ENCODE peak calls at places on chromosomes 11 and 22, in nine cellular contexts. D is choroid plexus epithelial cell, X is left lobe of liver, Y is frontal cortex, W is Peyer's patch, N is C1 segment of cervical spinal cord, U is ELF-1, F is esophagus squamous epithelium, K is kidney glomerular epithelial cell. H is an unnamed sample.
A peak's percentile ranks its signal among the peaks of the same experiment; 100 is the strongest.

GRCh38 chr11:105937331-105937730 is 84.7 kb downstream of the MSANTD4 start:
- DNase-seq in F (no peak), X (no peak), D (peak; percentile 79), W (no peak), Y (no peak), U (no peak), K (peak; percentile 77), N (no peak), H (peak; percentile 85)

GRCh38 chr11:41431784-41432183 is 27.7 kb downstream of the LRRC4C start:
- DNase-seq in N (no peak), X (no peak), F (no peak), D (peak; percentile 12), Y (no peak), U (peak; percentile 36), W (no peak), K (no peak), H (peak; percentile 14)

GRCh38 chr22:23397008-23397617 is 183.0 kb downstream of the IGLL1 start:
- DNase-seq in W (peak; percentile 36), X (no peak), F (no peak), Y (no peak), N (no peak), K (no peak), D (no peak), U (no peak), H (no peak)

GRCh38 chr11:12862761-12863469 is 146.2 kb upstream of the RASSF10 start:
- DNase-seq in U (peak; percentile 87), F (no peak), X (peak; percentile 60), D (peak; percentile 81), Y (no peak), N (no peak), K (peak; percentile 47), W (no peak), H (peak; percentile 79)

GRCh38 chr11:69342588-69343330 is 48.8 kb downstream of the MYEOV start:
- DNase-seq in K (no peak), W (peak; percentile 22), Y (no peak), N (no peak), X (peak; percentile 31), U (no peak), F (no peak), D (no peak), H (no peak)

GRCh38 chr11:62774407-62774806 is 3.2 kb downstream of the TAF6L start:
- DNase-seq in K (no peak), U (no peak), Y (no peak), W (no peak), D (no peak), F (no peak), X (no peak), N (no peak), H (no peak)

GRCh38 chr11:120182790-120183491 is 27.9 kb upstream of the OAF start:
- DNase-seq in W (peak; percentile 75), F (no peak), Y (no peak), N (no peak), D (no peak), X (peak; percentile 85), U (peak; percentile 55), K (no peak), H (no peak)

GRCh38 chr11:45722144-45722543 is 56.7 kb upstream of the CHST1 start:
- DNase-seq in X (no peak), N (no peak), U (no peak), W (no peak), F (no peak), Y (no peak), D (no peak), K (no peak), H (no peak)

GRCh38 chr11:11587122-11587521 is 34.7 kb downstream of the GALNT18 start:
- DNase-seq in K (no peak), U (no peak), N (no peak), X (no peak), Y (no peak), D (no peak), W (no peak), F (no peak), H (no peak)

GRCh38 chr11:20090654-20091374 is 69.5 kb downstream of the DBX1 start:
- DNase-seq in W (no peak), K (no peak), N (no peak), F (no peak), D (no peak), U (no peak), X (no peak), Y (no peak), H (no peak)

GRCh38 chr22:38655532-38656255 is 498 bp downstream of the FAM227A start:
- DNase-seq in Y (no peak), F (no peak), U (no peak), X (no peak), K (peak; percentile 1), N (peak; percentile 35), D (peak; percentile 32), W (no peak), H (peak; percentile 2)

GRCh38 chr22:20027966-20028854 is 7.3 kb downstream of the TANGO2 start:
- DNase-seq in Y (no peak), N (no peak), D (peak; percentile 49), W (peak; percentile 45), F (no peak), U (no peak), K (no peak), X (no peak), H (peak; percentile 18)

GRCh38 chr11:73931039-73931645 is 19.7 kb upstream of the DNAJB13 start:
- DNase-seq in U (peak; percentile 86), W (no peak), X (no peak), Y (peak; percentile 34), D (peak; percentile 95), N (no peak), F (no peak), K (peak; percentile 42), H (peak; percentile 78)

GRCh38 chr22:46146329-46146728 is 4.0 kb upstream of the PPARA start:
- DNase-seq in F (no peak), W (no peak), Y (no peak), U (no peak), D (no peak), K (no peak), N (no peak), X (no peak), H (no peak)

GRCh38 chr22:32764330-32765116 is 37.0 kb upstream of the TIMP3 start:
- DNase-seq in N (no peak), D (peak; percentile 96), Y (no peak), X (no peak), W (no peak), F (no peak), K (no peak), U (no peak), H (peak; percentile 49)

GRCh38 chr22:22761963-22762772 is 117.8 kb downstream of the GGTLC2 start:
- DNase-seq in F (no peak), X (peak; percentile 28), N (no peak), U (no peak), D (no peak), Y (no peak), K (no peak), W (no peak), H (no peak)

GRCh38 chr11:65551572-65552398 is 6.4 kb downstream of the LTBP3 start:
- DNase-seq in F (no peak), Y (no peak), N (no peak), D (no peak), K (no peak), W (peak; percentile 90), U (peak; percentile 64), X (peak; percentile 76), H (peak; percentile 69)

GRCh38 chr11:115558635-115559034 is 54.4 kb upstream of the CADM1 start:
- DNase-seq in X (no peak), K (no peak), N (no peak), F (no peak), W (no peak), U (no peak), D (no peak), Y (no peak), H (no peak)

GRCh38 chr22:19598054-19598855 is 74.0 kb upstream of the CLDN5 start:
- DNase-seq in N (no peak), D (no peak), K (no peak), Y (no peak), X (peak; percentile 74), U (no peak), W (no peak), F (no peak), H (no peak)

GRCh38 chr11:117946842-117947526 is 17.8 kb upstream of the TMPRSS13 start:
- DNase-seq in X (peak; percentile 81), Y (peak; percentile 46), F (no peak), W (peak; percentile 90), D (peak; percentile 91), N (peak; percentile 25), U (peak; percentile 95), K (peak; percentile 92), H (peak; percentile 98)

GRCh38 chr22:19533857-19534256 is 9.6 kb upstream of the CLDN5 start:
- DNase-seq in F (no peak), N (no peak), Y (no peak), K (no peak), W (no peak), D (no peak), U (no peak), X (no peak), H (no peak)

GRCh38 chr22:24450600-24450999 is 23.2 kb downstream of the ADORA2A start:
- DNase-seq in D (no peak), Y (no peak), K (no peak), U (peak; percentile 52), W (no peak), X (no peak), F (no peak), N (no peak), H (no peak)

GRCh38 chr11:19243601-19244000 is 2.9 kb upstream of the E2F8 start:
- DNase-seq in K (no peak), F (no peak), U (no peak), X (no peak), Y (no peak), N (no peak), W (no peak), D (no peak), H (no peak)

GRCh38 chr11:20949585-20949984 is 280.2 kb downstream of the NELL1 start:
- DNase-seq in X (no peak), U (no peak), Y (no peak), F (no peak), W (no peak), K (no peak), N (no peak), D (no peak), H (no peak)

GRCh38 chr22:19713228-19713627 is 1.1 kb upstream of the SEPTIN5 start:
- DNase-seq in X (no peak), D (no peak), F (no peak), K (no peak), N (no peak), W (no peak), U (no peak), Y (no peak), H (no peak)

GRCh38 chr11:20004856-20005255 is 155.4 kb downstream of the DBX1 start:
- DNase-seq in U (no peak), K (no peak), W (no peak), F (no peak), Y (no peak), D (no peak), X (no peak), N (no peak), H (no peak)

GRCh38 chr11:129895126-129896041 is at the start of gene NFRKB:
- DNase-seq in U (peak; percentile 93), F (peak; percentile 18), K (peak; percentile 47), W (peak; percentile 94), D (peak; percentile 72), N (peak; percentile 68), X (peak; percentile 91), Y (peak; percentile 95), H (peak; percentile 80)